ENCODE peak calls at places on chromosomes 3 and 15, in seven cellular contexts. One of them, this sample, is unnamed.

GRCh38 chr3:112640864-112641751 is at the start of gene CCDC80:
- DNase-seq in neural progenitor cell: peak; percentile 23
- DNase-seq in heart right ventricle: no peak
- DNase-seq in Caco-2: peak; percentile 60
- DNase-seq in H9: no peak
- DNase-seq in kidney: no peak
- DNase-seq in sigmoid colon: peak; percentile 71
- DNase-seq in this sample: no peak

GRCh38 chr15:73946046-73946678 is 19.9 kb downstream of the LOXL1 start:
- DNase-seq in neural progenitor cell: no peak
- DNase-seq in kidney: peak; percentile 59
- DNase-seq in H9: no peak
- DNase-seq in heart right ventricle: no peak
- DNase-seq in sigmoid colon: no peak
- DNase-seq in Caco-2: no peak
- DNase-seq in this sample: peak; percentile 71

GRCh38 chr15:93081399-93081798 is 7.6 kb downstream of the RGMA start:
- DNase-seq in kidney: no peak
- DNase-seq in heart right ventricle: no peak
- DNase-seq in H9: no peak
- DNase-seq in neural progenitor cell: no peak
- DNase-seq in sigmoid colon: peak; percentile 40
- DNase-seq in Caco-2: no peak
- DNase-seq in this sample: no peak

GRCh38 chr3:71050521-71051258 is 532.8 kb downstream of the FOXP1 start:
- DNase-seq in neural progenitor cell: no peak
- DNase-seq in H9: no peak
- DNase-seq in heart right ventricle: no peak
- DNase-seq in Caco-2: no peak
- DNase-seq in kidney: no peak
- DNase-seq in sigmoid colon: no peak
- DNase-seq in this sample: no peak

GRCh38 chr3:149332781-149333517 is 487 bp downstream of the TM4SF18 start:
- DNase-seq in neural progenitor cell: peak; percentile 9
- DNase-seq in heart right ventricle: no peak
- DNase-seq in sigmoid colon: no peak
- DNase-seq in H9: no peak
- DNase-seq in kidney: no peak
- DNase-seq in Caco-2: no peak
- DNase-seq in this sample: no peak

GRCh38 chr15:95196176-95196915 is 965.0 kb downstream of the MCTP2 start:
- DNase-seq in neural progenitor cell: no peak
- DNase-seq in sigmoid colon: no peak
- DNase-seq in H9: no peak
- DNase-seq in kidney: no peak
- DNase-seq in heart right ventricle: no peak
- DNase-seq in Caco-2: no peak
- DNase-seq in this sample: no peak

GRCh38 chr3:42080452-42080872 is 10.7 kb upstream of the TRAK1 start:
- DNase-seq in kidney: no peak
- DNase-seq in sigmoid colon: peak; percentile 85
- DNase-seq in heart right ventricle: no peak
- DNase-seq in neural progenitor cell: no peak
- DNase-seq in Caco-2: peak; percentile 50
- DNase-seq in H9: no peak
- DNase-seq in this sample: peak; percentile 21

GRCh38 chr15:91135201-91136130 is 35.4 kb downstream of the SV2B start:
- DNase-seq in H9: no peak
- DNase-seq in sigmoid colon: no peak
- DNase-seq in kidney: no peak
- DNase-seq in neural progenitor cell: no peak
- DNase-seq in Caco-2: no peak
- DNase-seq in heart right ventricle: no peak
- DNase-seq in this sample: no peak

GRCh38 chr15:38853608-38854007 is 289.0 kb upstream of the RASGRP1 start:
- DNase-seq in H9: peak; percentile 84
- DNase-seq in Caco-2: peak; percentile 51
- DNase-seq in neural progenitor cell: peak; percentile 63
- DNase-seq in sigmoid colon: no peak
- DNase-seq in heart right ventricle: no peak
- DNase-seq in kidney: no peak
- DNase-seq in this sample: no peak

GRCh38 chr3:183629546-183630301 is 5.7 kb upstream of the KLHL24 start:
- DNase-seq in H9: no peak
- DNase-seq in neural progenitor cell: no peak
- DNase-seq in heart right ventricle: no peak
- DNase-seq in kidney: no peak
- DNase-seq in sigmoid colon: no peak
- DNase-seq in Caco-2: no peak
- DNase-seq in this sample: no peak

GRCh38 chr3:195097331-195098255 is 173.4 kb downstream of the XXYLT1 start:
- DNase-seq in kidney: peak; percentile 39
- DNase-seq in sigmoid colon: no peak
- DNase-seq in heart right ventricle: no peak
- DNase-seq in Caco-2: no peak
- DNase-seq in H9: no peak
- DNase-seq in neural progenitor cell: no peak
- DNase-seq in this sample: peak; percentile 72

GRCh38 chr3:111392911-111393351 is 149.1 kb upstream of the CD96 start:
- DNase-seq in sigmoid colon: no peak
- DNase-seq in H9: no peak
- DNase-seq in heart right ventricle: no peak
- DNase-seq in neural progenitor cell: no peak
- DNase-seq in kidney: no peak
- DNase-seq in Caco-2: no peak
- DNase-seq in this sample: no peak

GRCh38 chr3:111616417-111617105 is 21.4 kb upstream of the ZBED2 start:
- DNase-seq in sigmoid colon: no peak
- DNase-seq in Caco-2: no peak
- DNase-seq in heart right ventricle: no peak
- DNase-seq in H9: no peak
- DNase-seq in kidney: peak; percentile 69
- DNase-seq in neural progenitor cell: no peak
- DNase-seq in this sample: peak; percentile 81

GRCh38 chr3:106305127-106305526 is 436.3 kb upstream of the CBLB start:
- DNase-seq in heart right ventricle: no peak
- DNase-seq in H9: no peak
- DNase-seq in neural progenitor cell: no peak
- DNase-seq in kidney: no peak
- DNase-seq in Caco-2: no peak
- DNase-seq in sigmoid colon: no peak
- DNase-seq in this sample: no peak

GRCh38 chr15:98713585-98714001 is 65.3 kb downstream of the IGF1R start:
- DNase-seq in heart right ventricle: no peak
- DNase-seq in Caco-2: no peak
- DNase-seq in H9: no peak
- DNase-seq in neural progenitor cell: no peak
- DNase-seq in sigmoid colon: no peak
- DNase-seq in kidney: no peak
- DNase-seq in this sample: no peak

GRCh38 chr3:170865209-170866094 is 4.5 kb downstream of the RPL22L1 start:
- DNase-seq in kidney: no peak
- DNase-seq in neural progenitor cell: no peak
- DNase-seq in sigmoid colon: no peak
- DNase-seq in H9: no peak
- DNase-seq in Caco-2: no peak
- DNase-seq in heart right ventricle: no peak
- DNase-seq in this sample: no peak

GRCh38 chr3:172836390-172836997 is 86.0 kb downstream of the ECT2 start:
- DNase-seq in neural progenitor cell: peak; percentile 70
- DNase-seq in sigmoid colon: no peak
- DNase-seq in H9: no peak
- DNase-seq in Caco-2: no peak
- DNase-seq in kidney: no peak
- DNase-seq in heart right ventricle: peak; percentile 62
- DNase-seq in this sample: no peak

GRCh38 chr15:59294961-59295741 is 77.5 kb downstream of the MYO1E start:
- DNase-seq in H9: no peak
- DNase-seq in sigmoid colon: no peak
- DNase-seq in Caco-2: no peak
- DNase-seq in kidney: no peak
- DNase-seq in neural progenitor cell: no peak
- DNase-seq in heart right ventricle: peak; percentile 11
- DNase-seq in this sample: no peak
- H3K4me1 ChIP-seq in H9: peaks cover 8% of the 10 kb centered on the region
- H3K4me1 ChIP-seq in sigmoid colon: no peaks in the 10 kb centered on the region
- H3K4me1 ChIP-seq in Caco-2: peaks cover 40% of the 10 kb centered on the region
- H3K4me1 ChIP-seq in kidney: peaks cover 16% of the 10 kb centered on the region
- H3K4me1 ChIP-seq in neural progenitor cell: peaks cover 41% of the 10 kb centered on the region
- H3K4me1 ChIP-seq in heart right ventricle: peaks cover 89% of the 10 kb centered on the region
- H3K4me1 ChIP-seq in this sample: peaks cover 92% of the 10 kb centered on the region

GRCh38 chr3:30664449-30664848 is 58.0 kb downstream of the TGFBR2 start:
- DNase-seq in Caco-2: no peak
- DNase-seq in H9: no peak
- DNase-seq in kidney: no peak
- DNase-seq in neural progenitor cell: no peak
- DNase-seq in sigmoid colon: no peak
- DNase-seq in heart right ventricle: no peak
- DNase-seq in this sample: no peak
- H3K4me1 ChIP-seq in Caco-2: peaks cover 43% of the 10 kb centered on the region
- H3K4me1 ChIP-seq in H9: peaks cover 6% of the 10 kb centered on the region
- H3K4me1 ChIP-seq in kidney: peaks cover 4% of the 10 kb centered on the region
- H3K4me1 ChIP-seq in neural progenitor cell: peaks cover 36% of the 10 kb centered on the region
- H3K4me1 ChIP-seq in sigmoid colon: no peaks in the 10 kb centered on the region
- H3K4me1 ChIP-seq in heart right ventricle: peaks cover 98% of the 10 kb centered on the region
- H3K4me1 ChIP-seq in this sample: peaks cover 95% of the 10 kb centered on the region

GRCh38 chr3:127658234-127658633 is 14.5 kb upstream of the ABTB1 start:
- DNase-seq in kidney: no peak
- DNase-seq in Caco-2: no peak
- DNase-seq in neural progenitor cell: no peak
- DNase-seq in heart right ventricle: no peak
- DNase-seq in sigmoid colon: no peak
- DNase-seq in H9: no peak
- DNase-seq in this sample: no peak
- H3K4me1 ChIP-seq in kidney: no peaks in the 10 kb centered on the region
- H3K4me1 ChIP-seq in Caco-2: no peaks in the 10 kb centered on the region
- H3K4me1 ChIP-seq in neural progenitor cell: no peaks in the 10 kb centered on the region
- H3K4me1 ChIP-seq in heart right ventricle: peaks cover 32% of the 10 kb centered on the region
- H3K4me1 ChIP-seq in sigmoid colon: no peaks in the 10 kb centered on the region
- H3K4me1 ChIP-seq in H9: no peaks in the 10 kb centered on the region
- H3K4me1 ChIP-seq in this sample: no peaks in the 10 kb centered on the region

GRCh38 chr15:25643120-25643519 is 204.3 kb upstream of the UBE3A start:
- DNase-seq in kidney: no peak
- DNase-seq in heart right ventricle: no peak
- DNase-seq in neural progenitor cell: peak; percentile 70
- DNase-seq in Caco-2: no peak
- DNase-seq in H9: peak; percentile 70
- DNase-seq in sigmoid colon: no peak
- DNase-seq in this sample: no peak
- H3K4me1 ChIP-seq in kidney: peaks cover 4% of the 10 kb centered on the region
- H3K4me1 ChIP-seq in heart right ventricle: peaks cover 15% of the 10 kb centered on the region
- H3K4me1 ChIP-seq in neural progenitor cell: peaks cover 48% of the 10 kb centered on the region
- H3K4me1 ChIP-seq in Caco-2: peaks cover 22% of the 10 kb centered on the region
- H3K4me1 ChIP-seq in H9: no peaks in the 10 kb centered on the region
- H3K4me1 ChIP-seq in sigmoid colon: no peaks in the 10 kb centered on the region
- H3K4me1 ChIP-seq in this sample: peaks cover 14% of the 10 kb centered on the region

DNA sequence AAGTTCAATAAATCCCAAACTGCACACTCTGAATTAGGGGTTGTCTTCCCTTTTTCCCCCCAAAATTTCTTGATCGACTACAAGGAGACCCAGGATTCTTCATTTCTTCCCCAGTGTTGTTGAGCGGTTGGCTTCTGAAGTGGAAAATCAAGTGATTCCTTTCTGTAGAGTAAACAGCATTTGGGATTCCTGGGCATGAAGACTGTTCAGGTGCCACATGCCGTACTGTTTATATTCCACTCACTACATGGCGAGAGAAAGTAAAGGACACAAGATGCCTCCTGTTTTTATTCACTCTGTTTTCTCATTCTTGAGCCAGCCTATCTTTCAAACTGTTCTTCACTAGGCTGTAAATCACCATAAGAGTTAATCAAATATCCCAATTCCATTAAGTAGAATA is 12.6 kb downstream of the FSTL1 start:
- DNase-seq in H9: no peak
- DNase-seq in neural progenitor cell: no peak
- DNase-seq in sigmoid colon: no peak
- DNase-seq in kidney: no peak
- DNase-seq in Caco-2: no peak
- DNase-seq in heart right ventricle: no peak
- DNase-seq in this sample: no peak
- H3K4me1 ChIP-seq in H9: peaks cover 14% of the 10 kb centered on the region
- H3K4me1 ChIP-seq in neural progenitor cell: no peaks in the 10 kb centered on the region
- H3K4me1 ChIP-seq in sigmoid colon: no peaks in the 10 kb centered on the region
- H3K4me1 ChIP-seq in kidney: peaks cover 31% of the 10 kb centered on the region
- H3K4me1 ChIP-seq in Caco-2: peaks cover 20% of the 10 kb centered on the region
- H3K4me1 ChIP-seq in heart right ventricle: peaks cover 95% of the 10 kb centered on the region
- H3K4me1 ChIP-seq in this sample: peaks cover 7% of the 10 kb centered on the region

This sample was measured in spleen.